ENCODE peak calls at places on chromosome 15, in eight cellular contexts. J, W, T, S, G, D, Y and B are unnamed samples.
A peak's percentile ranks its signal among the peaks of the same experiment; 100 is the strongest.

GRCh38 chr15:50137330-50137761 is 18.3 kb upstream of the ATP8B4 start:
- DNase-seq in S (no peak), D (no peak), Y (no peak), W (no peak), T (no peak), G (peak; percentile 99), J (no peak), B (no peak)

GRCh38 chr15:33460166-33460805 is 149.5 kb downstream of the RYR3 start:
- DNase-seq in G (no peak), S (no peak), W (no peak), D (no peak), T (no peak), J (no peak), Y (no peak), B (no peak)

GRCh38 chr15:62769604-62770003 is 272.9 kb upstream of the TPM1 start:
- DNase-seq in D (no peak), G (peak; percentile 99), Y (no peak), S (no peak), W (no peak), T (no peak), J (no peak), B (no peak)

GRCh38 chr15:48628832-48629231 is 16.7 kb downstream of the FBN1 start:
- DNase-seq in G (peak; percentile 42), S (no peak), J (no peak), D (no peak), W (no peak), Y (no peak), T (no peak), B (no peak)

GRCh38 chr15:74924525-74924924 is 13.3 kb downstream of the COX5A start:
- DNase-seq in Y (no peak), J (no peak), G (no peak), W (no peak), D (no peak), S (no peak), T (no peak), B (no peak)

GRCh38 chr15:74337146-74337545 is 30.3 kb downstream of the CYP11A1 start:
- DNase-seq in D (no peak), T (no peak), S (no peak), J (no peak), W (no peak), Y (no peak), G (no peak), B (no peak)

GRCh38 chr15:22880981-22881738 is 42.7 kb downstream of the NIPA2 start:
- DNase-seq in G (no peak), Y (no peak), D (no peak), T (no peak), W (no peak), S (peak; percentile 22), J (no peak), B (no peak)

GRCh38 chr15:75544273-75544862 is 34.7 kb downstream of the PTPN9 start:
- DNase-seq in Y (no peak), T (no peak), S (no peak), D (no peak), J (no peak), G (no peak), W (no peak), B (no peak)

GRCh38 chr15:67140078-67140833 is 74.9 kb downstream of the SMAD3 start:
- DNase-seq in G (no peak), S (no peak), W (no peak), Y (no peak), D (no peak), T (no peak), J (no peak), B (no peak)

GRCh38 chr15:49085696-49086459 is 39.6 kb upstream of the SECISBP2L start:
- DNase-seq in J (no peak), G (no peak), Y (no peak), D (no peak), S (no peak), T (no peak), W (no peak), B (no peak)

GRCh38 chr15:56247266-56247665 is 3.6 kb upstream of the RFX7 start:
- DNase-seq in G (no peak), S (no peak), D (no peak), W (no peak), J (no peak), Y (no peak), T (no peak), B (no peak)

GRCh38 chr15:91099616-91100560 is at the start of gene SV2B:
- DNase-seq in S (peak; percentile 24), W (no peak), J (peak; percentile 31), T (no peak), Y (peak; percentile 50), D (no peak), G (peak; percentile 32), B (no peak)
- TF ChIP-seq CTCF in S (no peak), W (peak; percentile 42), J (no peak), T (no peak), Y (no peak), D (no peak), G (no peak), B (no peak)

GRCh38 chr15:60076055-60076454 is 71.9 kb downstream of the FOXB1 start:
- DNase-seq in J (no peak), Y (no peak), T (no peak), S (no peak), G (no peak), D (no peak), W (no peak), B (no peak)

GRCh38 chr15:60081976-60082375 is 77.9 kb downstream of the FOXB1 start:
- DNase-seq in G (no peak), J (no peak), W (no peak), D (no peak), Y (no peak), S (no peak), T (no peak), B (no peak)

GRCh38 chr15:60076582-60077263 is 72.6 kb downstream of the FOXB1 start:
- DNase-seq in S (no peak), T (no peak), Y (no peak), D (no peak), J (no peak), G (no peak), W (no peak), B (no peak)

GRCh38 chr15:60077581-60078359 is 73.7 kb downstream of the FOXB1 start:
- DNase-seq in Y (no peak), W (no peak), J (no peak), T (no peak), S (no peak), D (no peak), G (no peak), B (no peak)

GRCh38 chr15:60079210-60079609 is 75.1 kb downstream of the FOXB1 start:
- DNase-seq in W (no peak), S (no peak), J (no peak), T (no peak), Y (no peak), D (no peak), G (no peak), B (no peak)
- H3K4me1 ChIP-seq in W (no peaks in the 10 kb centered on the region), S (no peaks in the 10 kb centered on the region), J (peaks cover 6% of the 10 kb centered on the region), T (no peaks in the 10 kb centered on the region), Y (no peaks in the 10 kb centered on the region), D (no peaks in the 10 kb centered on the region), G (peaks cover 14% of the 10 kb centered on the region), B (no peaks in the 10 kb centered on the region)

DNA sequence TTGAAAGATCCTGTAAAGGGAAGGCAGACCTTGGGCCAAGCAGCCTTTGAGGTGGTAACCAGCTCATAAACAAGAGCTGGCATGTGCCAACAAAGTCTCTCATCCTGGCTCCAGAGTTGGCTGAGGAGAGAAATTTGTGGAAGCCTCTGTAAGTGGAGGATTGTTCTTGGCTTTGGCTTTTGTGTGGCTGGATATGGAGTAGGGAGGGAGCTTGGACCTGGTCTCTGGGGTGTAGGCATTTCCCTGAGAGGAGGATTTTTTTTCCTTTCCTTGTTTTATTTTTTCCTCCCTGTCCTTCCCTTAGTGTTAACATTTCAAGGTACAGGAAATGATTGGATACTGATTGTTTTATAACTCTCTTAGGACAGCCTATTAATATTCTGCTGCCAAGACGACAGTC is 60.8 kb downstream of the ZNF609 start:
- DNase-seq in D (no peak), J (no peak), Y (no peak), G (no peak), S (no peak), W (no peak), T (no peak), B (no peak)
- H3K4me3 ChIP-seq in D (no peak overlapping the region), J (no peak overlapping the region), Y (no peak overlapping the region), G (no peak overlapping the region), S (no peak overlapping the region), W (no peak overlapping the region), T (no peak overlapping the region), B (no peak overlapping the region)

DNA sequence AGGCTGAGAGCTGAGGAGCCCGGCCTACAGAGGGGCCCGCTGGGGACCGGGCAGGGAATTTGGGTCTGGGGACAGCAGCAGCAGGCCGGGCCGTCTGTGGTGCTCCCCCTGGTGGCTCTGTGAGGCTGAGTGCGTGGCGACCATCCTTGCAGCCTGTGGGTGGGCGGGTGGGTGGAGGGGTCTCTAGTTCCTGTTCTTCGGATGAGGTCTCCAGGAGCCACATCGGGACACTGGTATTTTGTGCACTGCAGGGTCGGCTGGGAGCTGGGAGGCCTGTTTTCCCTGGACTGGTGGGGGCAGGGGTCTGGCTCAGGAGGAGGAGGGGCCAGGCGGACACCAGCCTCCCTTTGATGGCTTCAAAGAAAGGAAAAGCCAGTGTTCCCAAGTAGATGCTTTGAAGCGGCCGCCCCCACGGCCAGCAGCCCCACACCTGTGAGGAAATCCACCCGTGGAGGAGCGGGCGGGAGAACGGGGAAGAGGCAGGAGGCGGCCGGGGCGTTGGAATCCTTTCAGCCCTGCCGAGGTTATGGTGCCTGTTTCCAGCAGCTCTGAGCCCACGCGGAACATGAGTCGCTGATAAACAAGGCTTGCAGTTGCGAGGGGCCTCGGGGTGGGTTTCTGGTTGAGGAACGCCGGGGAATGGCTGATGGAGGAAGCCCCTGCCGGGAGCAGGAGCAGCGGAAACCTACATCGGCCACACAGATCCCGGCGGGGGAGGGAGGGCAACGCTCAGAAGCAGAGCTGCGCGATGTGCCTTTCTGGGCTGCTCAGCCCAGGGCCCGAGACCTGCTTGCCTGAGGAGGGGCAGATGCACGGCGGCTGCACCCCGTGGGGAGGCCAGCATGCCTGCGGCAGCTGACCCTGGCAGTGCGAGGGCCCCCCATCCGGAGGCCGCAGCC is 154.3 kb downstream of the NSMCE3 start:
- DNase-seq in T (no peak), W (no peak), J (no peak), G (no peak), D (no peak), S (no peak), Y (no peak), B (no peak)
- TF ChIP-seq CTCF in T (no peak), W (peak; percentile 61), J (no peak), G (no peak), D (peak; percentile 18), S (peak; percentile 21), Y (no peak), B (no peak)

GRCh38 chr15:42091753-42092665 is 2.4 kb downstream of the PLA2G4D start:
- DNase-seq in G (no peak), S (no peak), T (no peak), W (peak; percentile 40), Y (no peak), D (no peak), J (no peak), B (no peak)
- H3K4me1 ChIP-seq in G (no peaks in the 10 kb centered on the region), S (peaks cover 15% of the 10 kb centered on the region), T (peaks cover 11% of the 10 kb centered on the region), W (no peaks in the 10 kb centered on the region), Y (peaks cover 13% of the 10 kb centered on the region), D (peaks cover 21% of the 10 kb centered on the region), J (peaks cover 36% of the 10 kb centered on the region), B (no peaks in the 10 kb centered on the region)